ENCODE peak calls at places on chromosomes 13 and 19, in seven cellular contexts. C is chondrocyte; O is OCI-M1; B is breast epithelium; Q is stimulated activated CD4-positive, alpha-beta T cell treated with anti-CD3 and anti-CD28 coated beads, Interleukin-1b, Interleukin-23, amount 100 ng/mL, for 48 hours; M is HCEC 1CT; D is HuH-7. A is an unnamed sample.

GRCh38 chr19:40717880-40718773 is 1.2 kb downstream of the ITPKC start:
- DNase-seq in C (no peak), O (no peak), B (peak), Q (no peak), M (peak), D (no peak), A (no peak)

GRCh38 chr19:16836115-16836905 is 7.1 kb downstream of the SIN3B start:
- DNase-seq in C (no peak), O (peak), B (no peak), Q (no peak), M (no peak), D (no peak), A (no peak)

GRCh38 chr13:109198585-109198984 is 569.2 kb downstream of the MYO16 start:
- DNase-seq in C (no peak), O (no peak), B (no peak), Q (no peak), M (peak), D (no peak), A (peak)

GRCh38 chr13:107999751-108000150 is 215.6 kb downstream of the LIG4 start:
- DNase-seq in C (no peak), O (no peak), B (no peak), Q (no peak), M (no peak), D (no peak), A (no peak)

GRCh38 chr19:4083677-4084546 is 17.2 kb upstream of the ZBTB7A start:
- DNase-seq in C (no peak), O (peak), B (peak), Q (no peak), M (no peak), D (no peak), A (no peak)

GRCh38 chr19:22491746-22492145 is 69.6 kb upstream of the ZNF98 start:
- DNase-seq in C (no peak), O (no peak), B (no peak), Q (no peak), M (no peak), D (no peak), A (no peak)

GRCh38 chr13:71067164-71067815 is 799.7 kb downstream of the DACH1 start:
- DNase-seq in C (no peak), O (peak), B (no peak), Q (no peak), M (no peak), D (peak), A (no peak)

GRCh38 chr19:2603320-2603719 is 99.2 kb downstream of the GNG7 start:
- DNase-seq in C (peak), O (no peak), B (peak), Q (no peak), M (peak), D (no peak), A (peak)

GRCh38 chr13:51192348-51192747 is 29.9 kb upstream of the FAM124A start:
- DNase-seq in C (no peak), O (no peak), B (no peak), Q (no peak), M (no peak), D (no peak), A (no peak)

GRCh38 chr19:35975608-35976214 is 19.3 kb upstream of the SDHAF1 start:
- DNase-seq in C (no peak), O (peak), B (no peak), Q (no peak), M (no peak), D (peak), A (no peak)

GRCh38 chr19:13932911-13933393 is 5.3 kb downstream of the PODNL1 start:
- DNase-seq in C (no peak), O (no peak), B (no peak), Q (no peak), M (no peak), D (no peak), A (no peak)

GRCh38 chr19:18799389-18799970 is 8.4 kb upstream of the COMP start:
- DNase-seq in C (no peak), O (no peak), B (no peak), Q (no peak), M (no peak), D (no peak), A (no peak)

GRCh38 chr13:66778461-66778860 is 451.7 kb downstream of the PCDH9 start:
- DNase-seq in C (no peak), O (no peak), B (no peak), Q (no peak), M (no peak), D (no peak), A (no peak)

GRCh38 chr19:858868-859843 is at the start of gene CFD:
- DNase-seq in C (no peak), O (no peak), B (no peak), Q (no peak), M (no peak), D (peak), A (no peak)

GRCh38 chr13:105642511-105642958 is 892.9 kb downstream of the EFNB2 start:
- DNase-seq in C (no peak), O (no peak), B (no peak), Q (no peak), M (no peak), D (no peak), A (no peak)

GRCh38 chr19:50198431-50199253 is 4.8 kb upstream of the MYH14 start:
- DNase-seq in C (no peak), O (no peak), B (no peak), Q (no peak), M (no peak), D (no peak), A (no peak)

GRCh38 chr19:47378246-47378645 is 29.1 kb downstream of the DHX34 start:
- DNase-seq in C (no peak), O (no peak), B (no peak), Q (no peak), M (no peak), D (no peak), A (no peak)

GRCh38 chr19:2962018-2962670 is 15.2 kb upstream of the TLE6 start:
- DNase-seq in C (no peak), O (peak), B (no peak), Q (peak), M (peak), D (no peak), A (peak)

GRCh38 chr13:101018720-101019119 is 344.1 kb upstream of the TMTC4 start:
- DNase-seq in C (no peak), O (no peak), B (no peak), Q (no peak), M (peak), D (no peak), A (peak)

GRCh38 chr13:39600766-39601165 is 2.2 kb downstream of the LHFPL6 start:
- DNase-seq in C (no peak), O (no peak), B (no peak), Q (no peak), M (peak), D (no peak), A (no peak)

GRCh38 chr19:46756544-46756888 is 10.3 kb upstream of the STRN4 start:
- DNase-seq in C (no peak), O (no peak), B (no peak), Q (no peak), M (no peak), D (no peak), A (no peak)

GRCh38 chr19:47819841-47820244 is 1.9 kb upstream of the CRX start:
- DNase-seq in C (no peak), O (no peak), B (no peak), Q (no peak), M (no peak), D (no peak), A (no peak)

GRCh38 chr19:11152318-11153062 is 3.1 kb downstream of the SPC24 start:
- DNase-seq in C (no peak), O (no peak), B (peak), Q (no peak), M (peak), D (no peak), A (peak)

GRCh38 chr19:48631254-48631653 is 5.9 kb downstream of the DBP start:
- DNase-seq in C (no peak), O (no peak), B (no peak), Q (no peak), M (no peak), D (no peak), A (peak)

GRCh38 chr19:37874784-37875183 is 31.6 kb downstream of the WDR87 start:
- DNase-seq in C (no peak), O (no peak), B (no peak), Q (no peak), M (no peak), D (no peak), A (no peak)

GRCh38 chr13:96984061-96984508 is 10.2 kb downstream of the OXGR1 start:
- DNase-seq in C (no peak), O (peak), B (peak), Q (peak), M (peak), D (no peak), A (no peak)

GRCh38 chr13:68257111-68257842 is 1027.1 kb upstream of the PCDH9 start:
- DNase-seq in C (no peak), O (peak), B (no peak), Q (no peak), M (peak), D (no peak), A (no peak)

GRCh38 chr19:42831221-42832019 is 48.1 kb downstream of the PSG1 start:
- DNase-seq in C (no peak), O (no peak), B (no peak), Q (no peak), M (no peak), D (no peak), A (no peak)

GRCh38 chr19:33505823-33506222 is 15.8 kb downstream of the PEPD start:
- DNase-seq in C (no peak), O (no peak), B (no peak), Q (no peak), M (no peak), D (no peak), A (no peak)

GRCh38 chr19:57099199-57099661 is 20.6 kb upstream of the USP29 start:
- DNase-seq in C (no peak), O (peak), B (peak), Q (peak), M (peak), D (peak), A (peak)

GRCh38 chr19:6425732-6426686 is 1.4 kb upstream of the KHSRP start:
- DNase-seq in C (no peak), O (peak), B (no peak), Q (peak), M (no peak), D (no peak), A (no peak)

GRCh38 chr19:17757125-17757524 is 5.8 kb downstream of the FCHO1 start:
- DNase-seq in C (no peak), O (no peak), B (peak), Q (no peak), M (peak), D (no peak), A (peak)

GRCh38 chr19:35033067-35034004 is 3.1 kb downstream of the SCN1B start:
- DNase-seq in C (no peak), O (no peak), B (no peak), Q (no peak), M (no peak), D (no peak), A (no peak)

GRCh38 chr13:46184277-46184699 is 2.3 kb upstream of the LCP1 start:
- DNase-seq in C (no peak), O (peak), B (no peak), Q (peak), M (peak), D (peak), A (no peak)

GRCh38 chr13:113874177-113874576 is 10.3 kb upstream of the GAS6 start:
- DNase-seq in C (no peak), O (no peak), B (no peak), Q (no peak), M (no peak), D (no peak), A (no peak)

GRCh38 chr19:15280915-15281683 is 48.9 kb upstream of the EPHX3 start:
- DNase-seq in C (no peak), O (peak), B (peak), Q (no peak), M (peak), D (no peak), A (peak)

GRCh38 chr13:46010148-46010547 is 42.4 kb downstream of the ZC3H13 start:
- DNase-seq in C (no peak), O (peak), B (no peak), Q (no peak), M (no peak), D (no peak), A (no peak)

A was measured in HFFc6.